ENCODE peak calls at places on chromosome 19, in five cellular contexts. L is kidney, M is colonic mucosa, Q is uterus, A is adrenal gland. P is an unnamed sample.

GRCh38 chr19:39745645-39746044 is 7.8 kb upstream of the CLC start:
- DNase-seq in L (no peak), M (no peak), Q (no peak), A (no peak), P (no peak)

GRCh38 chr19:15436826-15437110 is 13.0 kb downstream of the WIZ start:
- DNase-seq in L (peak; percentile 61), M (no peak), Q (no peak), A (peak; percentile 13), P (no peak)

GRCh38 chr19:29676586-29676985 is 11.3 kb downstream of the PLEKHF1 start:
- DNase-seq in L (peak; percentile 46), M (no peak), Q (no peak), A (no peak), P (peak; percentile 63)

GRCh38 chr19:11322269-11323024 is 17.0 kb downstream of the RAB3D start:
- DNase-seq in L (no peak), M (no peak), Q (no peak), A (no peak), P (no peak)

GRCh38 chr19:15379083-15379995 is at the start of gene AKAP8:
- DNase-seq in L (peak; percentile 100), M (peak; percentile 97), Q (peak; percentile 98), A (peak; percentile 98), P (peak; percentile 99)

GRCh38 chr19:40091205-40092129 is 724 bp upstream of the ZNF780A start:
- DNase-seq in L (no peak), M (no peak), Q (no peak), A (no peak), P (no peak)

GRCh38 chr19:8158411-8159074 is 9.2 kb upstream of the FBN3 start:
- DNase-seq in L (no peak), M (peak; percentile 49), Q (peak; percentile 42), A (peak; percentile 34), P (no peak)

GRCh38 chr19:23056516-23056915 is 53.5 kb upstream of the ZNF728 start:
- DNase-seq in L (no peak), M (no peak), Q (no peak), A (no peak), P (no peak)

GRCh38 chr19:34505321-34506025 is 23.9 kb downstream of the WTIP start:
- DNase-seq in L (no peak), M (no peak), Q (no peak), A (no peak), P (peak; percentile 64)

GRCh38 chr19:46495789-46496099 is at the start of gene PNMA8B:
- DNase-seq in L (peak; percentile 90), M (peak; percentile 26), Q (no peak), A (peak; percentile 94), P (no peak)

DNA sequence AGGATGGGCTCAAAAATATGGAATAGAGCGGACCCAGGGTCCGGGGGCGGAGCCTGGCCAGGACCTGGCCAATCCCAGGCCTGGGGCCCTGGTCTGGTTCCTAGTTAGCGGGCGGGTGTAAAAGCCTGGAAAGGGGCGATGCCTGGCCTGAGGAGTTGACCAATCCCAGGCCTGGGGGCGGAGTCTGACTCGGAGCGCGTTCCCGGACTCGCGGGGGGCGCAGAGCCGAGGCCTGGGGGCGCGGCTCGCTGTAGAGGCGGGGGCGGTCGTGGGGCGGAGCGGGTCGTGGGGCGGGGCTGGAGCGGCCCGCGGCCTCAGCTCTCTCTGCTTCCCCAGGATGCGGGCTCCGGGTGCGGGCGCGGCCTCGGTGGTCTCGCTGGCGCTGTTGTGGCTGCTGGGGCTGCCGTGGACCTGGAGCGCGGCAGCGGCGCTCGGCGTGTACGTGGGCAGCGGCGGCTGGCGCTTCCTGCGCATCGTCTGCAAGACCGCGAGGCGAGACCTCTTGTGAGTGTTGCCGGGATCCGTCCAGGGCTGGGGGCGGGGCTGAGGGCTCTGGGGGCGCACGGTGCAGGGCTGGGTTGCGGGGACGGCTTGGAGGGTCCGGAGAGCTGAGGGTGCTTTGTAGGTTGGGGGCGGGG is at the start of gene SLC27A1:
- DNase-seq in L (peak; percentile 100), M (peak; percentile 98), Q (peak; percentile 99), A (peak; percentile 98), P (peak; percentile 100)
- TF ChIP-seq CTCF in L (peak; percentile 6), M (no peak), Q (no peak), A (no peak), P (no peak)

GRCh38 chr19:36392916-36393673 is 14.1 kb upstream of the ZFP14 start:
- DNase-seq in L (no peak), M (no peak), Q (no peak), A (no peak), P (no peak)
- H3K4me3 ChIP-seq in L (no peak overlapping the region), M (no peak overlapping the region), Q (no peak overlapping the region), A (peak overlapping the region; percentile 6), P (no peak overlapping the region)

GRCh38 chr19:4058696-4059492 is 7.8 kb downstream of the ZBTB7A start:
- DNase-seq in L (peak; percentile 83), M (peak; percentile 51), Q (no peak), A (no peak), P (no peak)
- H3K4me1 ChIP-seq in L (peaks cover 47% of the 10 kb centered on the region), M (peaks cover 65% of the 10 kb centered on the region), Q (peaks cover 11% of the 10 kb centered on the region), A (peaks cover 67% of the 10 kb centered on the region), P (peaks cover 10% of the 10 kb centered on the region)

DNA sequence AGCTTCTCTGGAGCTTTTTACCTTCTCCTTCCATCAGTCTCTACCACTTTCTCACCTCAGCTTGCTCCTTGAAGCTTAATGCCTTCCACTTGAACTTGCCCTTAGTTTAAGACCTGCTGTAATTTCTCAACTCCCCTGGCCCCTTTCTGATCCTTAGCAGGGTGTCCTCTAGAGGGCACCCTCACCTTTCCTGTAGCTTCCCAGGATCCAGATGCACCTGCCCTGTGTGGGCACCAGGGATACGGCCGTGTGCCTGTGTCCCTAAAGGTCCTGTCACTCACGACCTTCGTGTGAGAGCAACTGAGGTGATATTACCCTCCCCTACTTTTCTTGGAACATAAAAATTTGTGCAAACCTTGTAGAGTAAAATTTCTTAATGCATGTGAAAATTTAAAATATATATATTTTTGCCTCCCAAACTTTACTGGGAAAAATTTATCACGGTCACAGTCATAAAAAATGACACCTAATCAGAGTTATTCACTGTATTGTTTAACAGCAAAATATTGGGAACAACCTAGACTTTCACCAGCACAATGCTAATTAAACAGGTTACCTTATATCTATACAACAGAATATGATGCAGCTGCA is 46.4 kb downstream of the PSG3 start:
- DNase-seq in L (no peak), M (no peak), Q (no peak), A (peak; percentile 22), P (no peak)
- TF ChIP-seq CTCF in L (no peak), M (peak; percentile 14), Q (no peak), A (peak; percentile 28), P (no peak)

DNA sequence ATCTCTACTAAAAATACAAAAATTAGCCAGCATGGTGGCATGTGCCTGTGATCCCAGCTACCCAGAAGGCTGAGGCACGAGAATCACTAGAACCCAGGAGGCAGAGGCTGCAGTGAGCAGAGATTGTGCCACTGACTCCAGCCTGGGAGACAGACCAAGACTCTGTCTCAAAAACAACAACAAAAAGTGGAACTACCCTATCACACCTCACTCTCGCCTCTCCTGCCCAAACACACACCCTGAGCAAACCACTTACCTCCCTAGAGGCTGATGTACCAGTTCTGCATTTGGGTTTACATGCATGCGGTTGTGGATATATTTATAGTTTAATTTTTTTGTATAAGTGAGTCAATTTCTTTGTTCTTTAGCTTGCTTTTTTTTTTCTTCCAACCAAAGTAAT is 7.7 kb upstream of the PTOV1 start:
- DNase-seq in L (no peak), M (no peak), Q (no peak), A (no peak), P (no peak)
- H3K4me3 ChIP-seq in L (no peak overlapping the region), M (no peak overlapping the region), Q (no peak overlapping the region), A (no peak overlapping the region), P (no peak overlapping the region)

GRCh38 chr19:44749994-44750393 is 1.5 kb downstream of the BCL3 start:
- DNase-seq in L (peak; percentile 44), M (no peak), Q (no peak), A (no peak), P (no peak)

GRCh38 chr19:44752123-44752815 is 3.8 kb downstream of the BCL3 start:
- DNase-seq in L (no peak), M (no peak), Q (no peak), A (no peak), P (no peak)

GRCh38 chr19:44749318-44749717 is 810 bp downstream of the BCL3 start:
- DNase-seq in L (no peak), M (no peak), Q (no peak), A (no peak), P (no peak)

GRCh38 chr19:44748426-44749254 is at the start of gene BCL3:
- DNase-seq in L (peak; percentile 96), M (peak; percentile 83), Q (peak; percentile 65), A (peak; percentile 75), P (peak; percentile 56)

DNA sequence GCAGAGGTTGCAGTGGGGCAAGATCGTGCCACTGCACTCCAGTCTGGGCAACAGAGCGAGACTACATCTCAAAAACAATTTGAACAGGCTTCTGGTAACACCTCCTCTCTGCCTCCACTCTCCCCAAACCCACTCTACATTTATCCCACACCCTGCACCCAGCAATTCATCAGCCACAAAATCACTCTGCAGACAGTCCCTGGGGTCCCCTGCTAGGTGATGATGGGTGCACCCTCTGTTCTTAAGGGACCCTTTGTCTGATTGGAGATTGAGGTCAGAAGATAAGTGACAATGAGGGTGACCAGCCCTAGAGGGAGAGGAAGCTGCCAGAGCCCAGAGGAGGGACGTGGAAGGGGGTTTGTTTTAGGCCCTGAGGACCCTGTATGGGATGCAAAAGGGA is 2.2 kb downstream of the BCL3 start:
- DNase-seq in L (no peak), M (no peak), Q (no peak), A (no peak), P (no peak)
- H3K4me1 ChIP-seq in L (peaks cover 39% of the 10 kb centered on the region), M (peaks cover 28% of the 10 kb centered on the region), Q (no peaks in the 10 kb centered on the region), A (peaks cover 70% of the 10 kb centered on the region), P (peaks cover 84% of the 10 kb centered on the region)

GRCh38 chr19:1132625-1133383 is 29.0 kb downstream of the GPX4 start:
- DNase-seq in L (no peak), M (no peak), Q (no peak), A (no peak), P (no peak)
- TF ChIP-seq CTCF in L (no peak), M (no peak), Q (no peak), A (no peak), P (no peak)

GRCh38 chr19:1505012-1505411 is 7.8 kb downstream of the ADAMTSL5 start:
- DNase-seq in L (no peak), M (no peak), Q (no peak), A (no peak), P (no peak)

GRCh38 chr19:1503925-1504430 is 8.8 kb downstream of the ADAMTSL5 start:
- DNase-seq in L (peak; percentile 75), M (no peak), Q (no peak), A (no peak), P (no peak)

GRCh38 chr19:1502433-1503088 is 10.3 kb downstream of the ADAMTSL5 start:
- DNase-seq in L (no peak), M (no peak), Q (no peak), A (no peak), P (no peak)

GRCh38 chr19:1501200-1501595 is 10.2 kb downstream of the REEP6 start:
- DNase-seq in L (no peak), M (no peak), Q (no peak), A (no peak), P (no peak)

GRCh38 chr19:1503089-1503924 is 9.5 kb downstream of the ADAMTSL5 start:
- DNase-seq in L (no peak), M (peak; percentile 62), Q (no peak), A (no peak), P (no peak)
- H3K4me3 ChIP-seq in L (no peak overlapping the region), M (peak overlapping the region; percentile 5), Q (no peak overlapping the region), A (no peak overlapping the region), P (no peak overlapping the region)

P was measured in tibial artery.